ENCODE peak calls at places on chromosomes 3 and 15, in six cellular contexts. R is neuronal stem cell, Q is IMR-90, P is trophoblast cell, G is H9, U is H1. W is an unnamed sample.

GRCh38 chr15:34206016-34206415 is 3.9 kb downstream of the KATNBL1 start:
- DNase-seq in R (no peak), Q (peak), P (no peak), G (no peak), U (no peak), W (peak)

GRCh38 chr3:4953119-4953518 is 26.1 kb upstream of the BHLHE40 start:
- DNase-seq in R (no peak), Q (no peak), P (no peak), G (no peak), U (no peak), W (no peak)

GRCh38 chr3:45683417-45684326 is 5.5 kb upstream of the SACM1L start:
- DNase-seq in R (no peak), Q (no peak), P (no peak), G (no peak), U (no peak), W (no peak)

GRCh38 chr3:14277557-14277956 is 98.9 kb downstream of the LSM3 start:
- DNase-seq in R (no peak), Q (no peak), P (no peak), G (no peak), U (no peak), W (no peak)

GRCh38 chr3:145170101-145170500 is 990.9 kb downstream of the PLOD2 start:
- DNase-seq in R (no peak), Q (no peak), P (no peak), G (no peak), U (no peak), W (no peak)

GRCh38 chr3:150975992-150976368 is 3.5 kb upstream of the CLRN1 start:
- DNase-seq in R (no peak), Q (no peak), P (no peak), G (no peak), U (no peak), W (no peak)

GRCh38 chr3:131083190-131083863 is 56.6 kb downstream of the NEK11 start:
- DNase-seq in R (no peak), Q (no peak), P (no peak), G (peak), U (no peak), W (no peak)

GRCh38 chr3:21717272-21717671 is 33.7 kb downstream of the ZNF385D start:
- DNase-seq in R (no peak), Q (no peak), P (no peak), G (no peak), U (no peak), W (no peak)

GRCh38 chr15:91311986-91312385 is 211.9 kb downstream of the SV2B start:
- DNase-seq in R (no peak), Q (no peak), P (no peak), G (no peak), U (no peak), W (no peak)

GRCh38 chr15:56102401-56102800 is 109.0 kb upstream of the NEDD4 start:
- DNase-seq in R (no peak), Q (no peak), P (no peak), G (no peak), U (no peak), W (no peak)

GRCh38 chr15:51908312-51908711 is 63.3 kb downstream of the LEO1 start:
- DNase-seq in R (no peak), Q (peak), P (no peak), G (no peak), U (no peak), W (peak)

GRCh38 chr3:194383276-194383940 is 13.9 kb upstream of the LRRC15 start:
- DNase-seq in R (no peak), Q (no peak), P (no peak), G (peak), U (no peak), W (no peak)

GRCh38 chr15:76177491-76178040 is 117.8 kb downstream of the TMEM266 start:
- DNase-seq in R (no peak), Q (peak), P (no peak), G (no peak), U (no peak), W (peak)

DNA sequence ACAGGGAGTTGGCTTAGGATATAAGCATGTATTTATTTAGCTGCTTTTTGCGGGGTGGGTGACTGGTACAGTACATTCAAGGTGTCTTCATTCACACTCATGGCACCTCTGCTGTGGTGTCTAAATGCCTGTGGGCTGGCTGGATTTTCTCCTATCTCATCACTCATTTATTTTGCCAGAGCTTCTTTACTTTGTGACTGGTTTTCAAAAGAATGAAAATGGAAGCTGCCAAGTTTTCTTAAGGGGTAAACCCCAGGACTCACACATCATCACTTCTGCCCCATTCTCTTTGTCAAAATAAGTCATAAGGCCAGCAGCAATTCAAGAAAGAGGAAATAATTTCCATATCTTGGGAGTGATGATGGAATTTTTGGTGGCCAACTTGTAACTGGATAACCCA is 493.4 kb upstream of the ALCAM start:
- DNase-seq in R (no peak), Q (peak), P (no peak), G (no peak), U (no peak), W (no peak)
- H4K91ac ChIP-seq in R (no peak), Q (no peak), P (no peak), G (no peak), U (no peak), W (no peak)

DNA sequence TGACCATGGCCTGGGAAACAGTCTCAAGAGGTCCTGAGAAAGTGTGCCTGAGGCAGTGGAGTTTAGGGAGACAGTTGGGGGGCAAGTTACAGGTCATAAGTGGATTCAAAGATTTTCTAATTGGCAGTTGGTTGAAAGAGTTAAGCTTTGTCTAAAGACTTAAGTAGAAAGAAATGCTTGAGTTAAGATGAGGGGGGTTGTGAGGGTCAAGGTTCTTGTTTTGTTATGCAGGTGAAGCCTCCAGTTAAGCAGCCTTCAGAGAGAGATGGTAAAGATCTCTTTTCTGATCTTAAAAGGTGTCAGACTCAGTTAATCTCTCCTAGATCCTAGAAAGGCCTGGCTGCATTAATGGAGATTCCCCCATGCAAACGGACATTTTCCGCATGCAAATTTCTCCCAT is 356.3 kb upstream of the C2CD4B start:
- DNase-seq in R (no peak), Q (no peak), P (no peak), G (no peak), U (no peak), W (no peak)
- H2BK120ac ChIP-seq in R (no peak), Q (no peak), P (no peak), G (no peak), U (no peak), W (no peak)

GRCh38 chr15:63010386-63010785 is 32.2 kb upstream of the TPM1 start:
- DNase-seq in R (no peak), Q (no peak), P (no peak), G (no peak), U (no peak), W (no peak)

GRCh38 chr15:63010920-63011693 is 31.4 kb upstream of the TPM1 start:
- DNase-seq in R (no peak), Q (no peak), P (no peak), G (no peak), U (no peak), W (no peak)

GRCh38 chr15:63006032-63006878 is 36.3 kb upstream of the TPM1 start:
- DNase-seq in R (no peak), Q (no peak), P (peak), G (no peak), U (no peak), W (peak)

GRCh38 chr15:63012444-63012843 is 30.1 kb upstream of the TPM1 start:
- DNase-seq in R (no peak), Q (no peak), P (no peak), G (no peak), U (no peak), W (no peak)

DNA sequence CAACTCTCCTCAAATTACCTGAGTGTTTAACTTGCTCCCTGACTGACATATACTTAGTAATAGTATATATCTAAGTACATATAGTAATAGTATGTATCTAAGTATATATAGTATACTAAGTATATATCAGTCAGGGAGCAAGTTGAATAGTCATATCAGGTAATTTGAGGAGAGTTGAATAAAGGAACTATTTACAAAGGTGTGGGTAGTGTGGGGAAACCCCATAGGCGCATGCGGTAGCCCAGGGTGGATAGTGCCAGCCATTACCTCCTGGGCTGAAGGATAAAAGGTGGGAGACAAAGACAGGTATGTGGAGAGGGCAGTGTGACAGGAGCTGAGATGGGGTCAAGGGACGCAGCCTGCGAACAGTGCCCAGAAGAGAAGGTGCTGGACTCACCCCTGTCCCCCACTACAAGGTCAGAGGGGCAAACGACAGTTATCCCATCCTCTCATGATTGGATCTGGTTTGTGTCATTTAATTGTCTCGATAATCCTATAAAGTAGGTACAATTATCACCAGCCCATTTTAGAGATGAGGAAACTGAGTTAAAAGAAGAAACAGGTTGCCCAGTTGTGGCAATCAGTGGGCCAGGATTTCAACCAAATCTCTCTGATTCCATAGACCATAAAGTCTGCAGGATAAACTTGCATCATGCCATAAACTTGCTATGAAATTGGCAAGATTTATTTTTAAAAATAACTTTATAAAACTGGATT is 34.1 kb upstream of the TPM1 start:
- DNase-seq in R (no peak), Q (no peak), P (no peak), G (no peak), U (no peak), W (no peak)
- H3K14ac ChIP-seq in R (no peak), Q (no peak), P (peak), G (no peak), U (no peak), W (no peak)

GRCh38 chr3:72914383-72914782 is 26.5 kb downstream of the GXYLT2 start:
- DNase-seq in R (no peak), Q (no peak), P (no peak), G (no peak), U (no peak), W (no peak)
- H4K91ac ChIP-seq in R (no peak), Q (no peak), P (no peak), G (no peak), U (no peak), W (no peak)

GRCh38 chr3:183249006-183249718 is 3.9 kb upstream of the B3GNT5 start:
- DNase-seq in R (no peak), Q (no peak), P (no peak), G (no peak), U (no peak), W (no peak)
- H2BK120ac ChIP-seq in R (no peak), Q (no peak), P (no peak), G (no peak), U (no peak), W (no peak)

GRCh38 chr3:40940651-40941050 is 258.7 kb upstream of the CTNNB1 start:
- DNase-seq in R (no peak), Q (no peak), P (no peak), G (no peak), U (no peak), W (no peak)
- H3K14ac ChIP-seq in R (no peak), Q (no peak), P (no peak), G (no peak), U (no peak), W (no peak)

GRCh38 chr3:52396011-52396906 is 48.6 kb downstream of the SEMA3G start:
- DNase-seq in R (no peak), Q (no peak), P (no peak), G (no peak), U (no peak), W (no peak)

GRCh38 chr3:52399131-52399530 is 45.8 kb downstream of the SEMA3G start:
- DNase-seq in R (no peak), Q (no peak), P (no peak), G (no peak), U (no peak), W (no peak)

GRCh38 chr3:52396907-52397591 is 47.9 kb downstream of the SEMA3G start:
- DNase-seq in R (no peak), Q (no peak), P (no peak), G (no peak), U (no peak), W (no peak)

GRCh38 chr3:52398670-52399081 is 46.2 kb downstream of the SEMA3G start:
- DNase-seq in R (no peak), Q (no peak), P (no peak), G (no peak), U (no peak), W (no peak)

GRCh38 chr3:52397676-52398399 is 47.1 kb downstream of the SEMA3G start:
- DNase-seq in R (no peak), Q (no peak), P (no peak), G (no peak), U (no peak), W (no peak)
- H4K91ac ChIP-seq in R (no peak), Q (no peak), P (no peak), G (no peak), U (no peak), W (no peak)